ENCODE peak calls at places on chromosome 17, in four cellular contexts. W is testis, Y is A549, S is uterus. K is an unnamed sample.

GRCh38 chr17:76458580-76459490 is 5.9 kb upstream of the UBE2O start:
- DNase-seq in W (peak; percentile 78), Y (peak; percentile 78), S (no peak), K (peak; percentile 51)

GRCh38 chr17:66541461-66542182 is 239.2 kb downstream of the PRKCA start:
- DNase-seq in S (no peak), Y (no peak), W (peak; percentile 30), K (peak; percentile 49)

GRCh38 chr17:8190506-8190905 is 526 bp upstream of the BORCS6 start:
- DNase-seq in Y (no peak), W (no peak), S (no peak), K (no peak)

GRCh38 chr17:5438716-5439445 is at the start of gene C1QBP:
- DNase-seq in S (peak; percentile 89), Y (peak; percentile 96), W (peak; percentile 94), K (peak; percentile 96)

GRCh38 chr17:48375356-48375755 is 54.7 kb downstream of the SKAP1 start:
- DNase-seq in W (no peak), Y (no peak), S (no peak), K (no peak)

GRCh38 chr17:56108811-56109284 is 44.4 kb upstream of the ANKFN1 start:
- DNase-seq in Y (peak; percentile 59), S (no peak), W (no peak), K (no peak)

GRCh38 chr17:49407981-49408501 is 6.6 kb downstream of the PHB1 start:
- DNase-seq in W (peak; percentile 83), Y (peak; percentile 82), S (peak; percentile 51), K (peak; percentile 60)

GRCh38 chr17:26775219-26775822 is 518.6 kb upstream of the WSB1 start:
- DNase-seq in W (no peak), Y (no peak), S (no peak), K (no peak)

GRCh38 chr17:63316100-63316499 is 130.0 kb downstream of the CYB561 start:
- DNase-seq in W (no peak), S (no peak), Y (no peak), K (no peak)

GRCh38 chr17:32349503-32349853 is 479 bp upstream of the ZNF207 start:
- DNase-seq in W (peak; percentile 38), Y (peak; percentile 16), S (no peak), K (no peak)

GRCh38 chr17:78256705-78257559 is 25.5 kb downstream of the TMEM235 start:
- DNase-seq in S (no peak), Y (no peak), W (no peak), K (peak; percentile 70)

GRCh38 chr17:20282526-20283308 is 184.6 kb downstream of the LGALS9B start:
- DNase-seq in W (no peak), S (no peak), Y (no peak), K (no peak)

GRCh38 chr17:34842235-34842634 is 119.0 kb downstream of the CCT6B start:
- DNase-seq in S (no peak), Y (no peak), W (no peak), K (no peak)

DNA sequence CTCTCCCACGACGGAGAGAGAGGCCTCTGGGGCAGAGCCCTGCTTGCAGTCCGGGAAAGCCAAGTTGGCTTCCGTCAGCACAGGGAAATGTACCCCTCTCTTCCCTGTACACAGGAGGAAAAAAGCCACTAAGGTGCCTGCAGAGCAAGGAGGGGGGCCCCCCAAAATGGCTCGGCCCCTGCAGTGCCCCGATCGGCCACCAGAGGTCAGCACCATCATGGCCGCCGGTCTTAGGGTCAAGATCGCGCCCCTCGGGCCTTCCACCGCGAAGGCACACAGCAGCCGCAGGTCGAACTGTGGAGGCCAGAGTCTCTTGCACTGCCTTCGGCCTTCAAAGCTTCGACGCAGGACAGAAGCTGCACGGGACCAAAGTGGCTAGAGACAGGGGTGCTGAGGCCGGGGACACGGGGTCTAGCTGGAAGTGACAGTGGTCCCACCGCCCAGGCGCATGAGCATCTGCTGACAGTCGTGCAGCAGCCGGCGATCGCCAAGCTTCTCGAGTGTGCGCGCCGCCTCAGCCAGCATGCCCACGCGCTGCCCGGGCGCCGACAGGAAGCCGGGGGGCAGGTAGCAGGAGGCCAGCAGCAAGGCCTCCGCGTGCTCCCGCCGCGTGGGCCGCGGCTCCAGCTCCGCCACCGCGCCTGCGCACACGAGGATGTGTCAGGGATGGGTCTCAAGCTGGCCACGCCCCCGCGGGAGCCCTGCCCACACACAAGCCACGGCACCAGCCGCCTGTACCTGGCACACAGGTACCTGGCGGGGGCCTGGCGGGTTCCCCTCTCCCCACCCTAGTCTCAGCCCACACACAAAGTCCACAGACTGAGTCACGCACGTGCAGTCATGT is 24.4 kb downstream of the SREBF1 start:
- DNase-seq in S (peak; percentile 78), Y (peak; percentile 89), W (peak; percentile 81), K (peak; percentile 85)
- TF ChIP-seq POLR2A in S (no peak), Y (no peak), W (no peak), K (no peak)

GRCh38 chr17:42548070-42548837 is 4.5 kb upstream of the HSD17B1 start:
- DNase-seq in W (no peak), S (peak; percentile 51), Y (peak; percentile 90), K (peak; percentile 72)
- TF ChIP-seq CTCF in W (no peak), S (peak; percentile 50), Y (peak; percentile 78), K (peak; percentile 36)

DNA sequence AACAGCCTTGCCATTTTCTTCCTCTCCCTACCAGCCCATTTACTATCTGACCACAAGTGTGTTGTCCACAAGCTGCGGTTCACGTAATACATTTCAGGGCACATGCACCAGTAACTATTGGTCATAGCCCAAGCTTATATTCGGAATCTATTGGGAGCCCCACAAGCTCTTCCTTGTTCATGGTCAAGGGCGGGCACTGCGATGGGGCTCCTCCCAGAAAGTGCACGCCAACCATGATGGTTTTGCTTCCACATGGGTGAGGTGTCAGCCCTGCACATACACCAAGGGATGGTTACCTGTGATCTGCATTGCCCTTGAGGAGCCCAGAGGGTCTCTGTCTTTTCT is 12.1 kb downstream of the THRA start:
- DNase-seq in Y (no peak), W (peak; percentile 55), S (no peak), K (no peak)
- H3K4me1 ChIP-seq in Y (peaks cover 64% of the 10 kb centered on the region), W (peaks cover 69% of the 10 kb centered on the region), S (peaks cover 14% of the 10 kb centered on the region), K (peaks cover 47% of the 10 kb centered on the region)

DNA sequence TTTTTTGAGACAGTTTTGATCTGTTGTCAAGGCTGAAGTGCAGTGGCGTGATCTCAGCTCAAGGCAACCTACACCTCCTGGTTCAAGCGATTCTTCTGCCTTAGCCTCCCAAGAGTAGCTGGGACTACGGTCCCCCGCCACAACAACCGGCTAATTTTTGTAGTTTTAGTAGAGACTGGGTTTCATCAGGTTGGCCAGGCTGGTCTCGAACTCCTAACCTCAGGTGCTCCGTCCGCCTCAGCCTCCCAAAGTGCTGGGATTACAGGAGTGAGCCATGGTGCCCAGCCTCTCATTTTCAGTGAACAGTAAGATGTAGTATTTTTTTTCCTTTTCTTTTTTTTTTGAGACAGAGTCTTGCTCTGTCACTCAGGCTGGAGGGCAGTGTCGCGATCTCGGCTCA is 7.8 kb downstream of the SUMO2 start:
- DNase-seq in S (no peak), Y (no peak), W (no peak), K (no peak)
- TF ChIP-seq POLR2A in S (no peak), Y (no peak), W (no peak), K (no peak)

GRCh38 chr17:80474231-80474932 is 2.0 kb downstream of the NPTX1 start:
- DNase-seq in S (no peak), W (no peak), Y (peak; percentile 85), K (no peak)

GRCh38 chr17:80473701-80474100 is 2.7 kb downstream of the NPTX1 start:
- DNase-seq in W (no peak), S (no peak), Y (no peak), K (no peak)

GRCh38 chr17:80474933-80475915 is 1.2 kb downstream of the NPTX1 start:
- DNase-seq in Y (peak; percentile 44), W (no peak), S (no peak), K (no peak)

GRCh38 chr17:80471922-80472321 is 4.5 kb downstream of the NPTX1 start:
- DNase-seq in S (no peak), W (no peak), Y (no peak), K (no peak)

GRCh38 chr17:80472996-80473395 is 3.4 kb downstream of the NPTX1 start:
- DNase-seq in Y (no peak), S (no peak), W (no peak), K (no peak)
- TF ChIP-seq CTCF in Y (no peak), S (no peak), W (no peak), K (no peak)

DNA sequence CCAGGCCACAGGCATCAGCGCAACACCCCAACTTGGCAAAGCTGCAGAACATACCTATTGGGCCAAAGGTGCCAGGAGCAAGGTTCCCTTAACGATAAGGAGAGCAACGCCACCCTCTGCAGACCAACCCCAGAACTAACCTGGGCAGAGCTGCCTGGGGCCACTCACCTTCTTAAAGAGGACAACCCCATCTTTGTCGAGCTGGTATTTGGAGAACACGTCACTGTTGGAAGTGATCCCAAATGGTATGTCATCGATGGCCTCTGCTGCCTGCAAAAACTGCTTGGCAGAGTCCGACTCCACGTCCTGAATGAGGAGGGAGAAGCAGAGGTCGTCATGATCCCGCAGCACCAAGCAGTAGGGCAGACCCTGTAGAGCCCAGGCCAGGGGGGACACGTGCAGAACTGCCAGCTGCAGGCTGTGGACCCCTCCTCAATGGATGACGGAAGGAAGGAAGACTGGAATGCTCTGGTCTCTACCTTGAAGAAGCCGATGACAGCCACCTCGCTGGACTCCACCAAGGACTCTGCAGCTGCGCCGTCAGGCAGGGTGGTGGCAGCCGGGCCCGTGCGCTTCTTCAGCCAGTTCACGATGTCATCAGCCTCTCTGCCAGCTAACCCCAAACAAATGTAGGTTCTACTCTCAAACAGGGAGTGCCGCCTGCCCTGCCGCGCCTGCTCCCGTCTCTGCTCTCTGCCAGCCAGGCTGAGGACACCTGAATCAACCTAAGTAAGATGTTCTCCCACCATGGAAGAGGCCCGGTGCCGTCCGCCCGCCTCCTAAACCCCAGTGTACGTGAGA is 5.2 kb downstream of the P4HB start:
- DNase-seq in Y (no peak), S (no peak), W (no peak), K (no peak)
- H3K4me1 ChIP-seq in Y (peaks cover 12% of the 10 kb centered on the region), S (peaks cover 8% of the 10 kb centered on the region), W (peaks cover 12% of the 10 kb centered on the region), K (peaks cover 12% of the 10 kb centered on the region)

GRCh38 chr17:59618894-59619312 is 792 bp upstream of the CLTC start:
- DNase-seq in W (peak; percentile 94), S (no peak), Y (no peak), K (no peak)
- TF ChIP-seq POLR2A in W (no peak), S (no peak), Y (no peak), K (no peak)

DNA sequence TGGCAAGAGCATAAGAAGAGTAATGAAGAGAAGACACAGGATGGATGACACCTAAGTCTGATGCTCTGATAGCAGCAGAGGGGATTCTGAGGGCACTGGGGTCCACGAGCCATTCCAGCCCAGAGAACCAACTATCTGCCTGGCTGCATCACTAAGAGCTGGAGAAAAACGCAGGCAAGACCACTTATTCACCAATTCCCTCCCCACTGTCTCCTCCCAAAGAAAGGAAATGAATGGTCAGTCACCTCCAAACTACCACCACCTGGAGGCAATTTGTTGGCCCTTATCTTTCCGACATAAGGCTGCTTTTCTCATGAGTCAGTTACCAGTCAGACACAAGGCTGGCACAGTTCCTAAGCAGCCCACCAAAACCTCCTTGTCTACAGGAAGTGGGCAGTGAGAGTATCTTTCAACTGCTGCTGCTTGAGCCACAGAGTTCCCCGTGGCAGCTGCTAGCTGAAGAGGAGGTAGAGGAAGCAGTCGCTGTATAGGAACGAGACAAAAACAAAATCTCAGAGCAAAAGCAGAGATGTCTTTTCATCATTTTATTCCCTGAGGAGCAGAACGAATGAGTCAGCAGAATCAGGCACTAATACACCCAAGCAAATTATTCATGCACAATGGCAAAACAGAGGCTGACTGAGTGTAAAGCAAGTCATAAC is 111.1 kb downstream of the SMG6 start:
- DNase-seq in Y (peak; percentile 76), S (peak; percentile 58), W (no peak), K (no peak)
- TF ChIP-seq CTCF in Y (no peak), S (no peak), W (no peak), K (no peak)

K was measured in ovary.